ENCODE peak calls at places on chromosomes 16 and 17, in eight cellular contexts. F is tibial artery, U is neural progenitor cell, S is right lobe of liver, P is GM20000, C is transverse colon, M is Calu3, L is GM06990. J is an unnamed sample.

GRCh38 chr16:86477642-86478041 is 32.7 kb upstream of the FOXF1 start:
- DNase-seq in M (no peak), L (no peak), U (no peak), F (no peak), P (no peak), S (no peak), C (no peak), J (no peak)

GRCh38 chr16:70769131-70769530 is 31.8 kb downstream of the VAC14 start:
- DNase-seq in S (no peak), U (no peak), P (no peak), C (no peak), F (no peak), L (no peak), M (no peak), J (no peak)

GRCh38 chr16:66728804-66729203 is 22.6 kb downstream of the DYNC1LI2 start:
- DNase-seq in S (no peak), C (no peak), U (no peak), F (no peak), P (no peak), M (no peak), L (no peak), J (no peak)

GRCh38 chr16:27748868-27749546 is 199.1 kb downstream of the KATNIP start:
- DNase-seq in S (no peak), L (no peak), F (no peak), M (peak), U (peak), C (peak), P (peak), J (peak)

GRCh38 chr17:40069751-40070643 is 7.2 kb downstream of the THRA start:
- DNase-seq in L (no peak), U (no peak), F (no peak), M (peak), C (peak), S (no peak), P (peak), J (peak)

GRCh38 chr16:85379041-85380001 is 233.8 kb upstream of the GSE1 start:
- DNase-seq in F (no peak), C (no peak), L (no peak), S (no peak), M (no peak), U (no peak), P (no peak), J (no peak)

GRCh38 chr17:38898812-38899348 is 26.5 kb upstream of the LASP1NB start:
- DNase-seq in M (no peak), P (peak), S (no peak), C (peak), L (peak), U (no peak), F (no peak), J (no peak)

GRCh38 chr17:10325036-10325435 is 47.8 kb downstream of the MYH13 start:
- DNase-seq in L (no peak), M (no peak), U (no peak), C (no peak), F (no peak), P (no peak), S (no peak), J (no peak)

GRCh38 chr16:53743149-53743566 is 39.2 kb downstream of the FTO start:
- DNase-seq in S (no peak), L (no peak), F (no peak), P (no peak), C (peak), M (peak), U (peak), J (no peak)

DNA sequence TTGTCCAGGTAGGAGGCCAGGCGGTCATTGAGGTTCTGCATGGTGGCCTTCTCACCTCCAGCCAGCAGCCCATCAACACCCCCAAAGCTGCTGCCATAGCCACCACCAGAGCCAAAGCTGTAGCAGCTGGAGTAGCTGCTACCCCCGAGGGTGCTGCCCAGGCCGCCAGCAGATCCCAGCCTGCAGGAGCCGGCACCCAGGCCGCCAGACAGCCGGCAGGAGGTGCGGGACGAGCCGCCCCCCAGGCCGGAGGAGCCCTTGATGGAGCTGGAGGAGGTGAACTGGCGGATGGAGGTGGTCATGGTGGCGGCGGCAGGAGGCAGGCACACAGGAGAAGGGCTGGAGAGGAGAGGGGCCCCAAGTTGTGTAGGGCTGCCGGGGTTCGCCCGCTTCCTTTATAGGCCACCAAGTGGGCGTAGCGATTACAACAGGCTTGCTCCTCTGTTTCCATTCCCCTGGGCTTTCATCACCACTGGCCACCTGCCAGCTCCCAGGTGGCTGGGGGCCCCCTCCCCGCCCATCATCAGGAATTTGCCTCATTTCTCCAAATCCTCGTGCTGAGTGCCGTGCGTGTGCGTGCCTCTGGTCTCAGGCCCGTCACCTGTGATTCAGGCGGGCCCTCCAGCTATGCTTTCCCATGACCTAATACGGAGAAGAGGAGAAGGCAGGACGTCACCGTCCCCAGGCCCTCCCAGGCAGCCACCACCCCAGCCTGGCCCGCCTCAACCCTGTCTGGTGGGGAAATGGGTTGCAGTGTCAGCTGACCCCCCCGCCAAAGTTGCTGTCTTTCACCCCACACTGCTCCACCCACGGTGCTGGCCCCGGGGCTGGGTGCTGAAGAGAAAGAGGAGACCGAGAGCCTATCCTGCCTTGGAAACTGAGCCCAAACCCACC is at the start of gene KRT17:
- DNase-seq in L (no peak), P (no peak), S (peak), U (no peak), F (peak), M (peak), C (no peak), J (no peak)
- TF ChIP-seq CTCF in L (no peak), P (no peak), S (no peak), U (no peak), F (no peak), M (peak), C (no peak), J (no peak)

DNA sequence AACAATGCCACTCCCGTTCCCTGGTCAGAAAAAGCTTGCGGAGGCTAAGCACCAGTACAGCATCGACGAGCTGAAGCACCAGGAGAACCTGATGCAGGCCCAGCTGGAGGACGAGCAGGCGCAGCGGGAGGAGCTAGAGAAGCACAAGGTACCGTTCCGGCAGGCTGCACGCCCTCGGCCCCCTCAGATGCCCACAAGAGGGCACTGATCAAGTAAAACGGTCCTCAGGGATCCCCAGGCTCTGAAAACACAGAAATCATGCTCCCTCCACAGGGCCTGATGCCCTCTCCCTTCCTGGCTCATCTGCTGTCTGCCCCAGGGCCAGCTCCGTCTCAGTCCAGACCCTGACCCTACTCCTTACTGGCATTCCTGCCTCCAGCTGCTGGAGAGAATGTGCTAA is 21.6 kb downstream of the DRC3 start:
- DNase-seq in F (no peak), M (no peak), P (no peak), S (no peak), U (peak), L (no peak), C (no peak), J (no peak)
- TF ChIP-seq CTCF in F (no peak), M (no peak), P (no peak), S (peak), U (peak), L (peak), C (no peak), J (no peak)

GRCh38 chr17:80846932-80847331 is 144.7 kb upstream of the CHMP6 start:
- DNase-seq in F (peak), S (no peak), M (no peak), C (no peak), L (no peak), P (no peak), U (no peak), J (no peak)

GRCh38 chr17:80844418-80844990 is 147.1 kb upstream of the CHMP6 start:
- DNase-seq in P (no peak), S (peak), F (peak), C (no peak), L (no peak), U (no peak), M (no peak), J (no peak)

GRCh38 chr17:80847506-80848230 is 144.0 kb upstream of the CHMP6 start:
- DNase-seq in P (no peak), F (peak), S (no peak), M (no peak), L (no peak), C (peak), U (no peak), J (no peak)

GRCh38 chr17:80845121-80845862 is 146.3 kb upstream of the CHMP6 start:
- DNase-seq in L (no peak), M (no peak), U (no peak), C (no peak), S (no peak), F (peak), P (no peak), J (no peak)

GRCh38 chr17:80845863-80846671 is 145.6 kb upstream of the CHMP6 start:
- DNase-seq in F (peak), C (peak), M (no peak), L (peak), U (no peak), S (peak), P (no peak), J (no peak)
- TF ChIP-seq CTCF in F (no peak), C (no peak), M (no peak), L (peak), U (no peak), S (no peak), P (no peak), J (no peak)

GRCh38 chr17:57861737-57862409 is 12.0 kb upstream of the MRPS23 start:
- DNase-seq in U (peak), F (peak), M (peak), C (peak), L (no peak), P (no peak), S (no peak), J (peak)

GRCh38 chr17:57858838-57859237 is 9.0 kb upstream of the MRPS23 start:
- DNase-seq in M (no peak), C (no peak), P (no peak), L (no peak), S (no peak), U (no peak), F (no peak), J (no peak)

GRCh38 chr17:57861000-57861736 is 11.3 kb upstream of the MRPS23 start:
- DNase-seq in S (peak), M (peak), F (peak), L (no peak), P (no peak), U (peak), C (peak), J (peak)

GRCh38 chr17:57859601-57860413 is 10.0 kb upstream of the MRPS23 start:
- DNase-seq in C (no peak), P (no peak), L (no peak), F (no peak), M (no peak), U (no peak), S (no peak), J (peak)

DNA sequence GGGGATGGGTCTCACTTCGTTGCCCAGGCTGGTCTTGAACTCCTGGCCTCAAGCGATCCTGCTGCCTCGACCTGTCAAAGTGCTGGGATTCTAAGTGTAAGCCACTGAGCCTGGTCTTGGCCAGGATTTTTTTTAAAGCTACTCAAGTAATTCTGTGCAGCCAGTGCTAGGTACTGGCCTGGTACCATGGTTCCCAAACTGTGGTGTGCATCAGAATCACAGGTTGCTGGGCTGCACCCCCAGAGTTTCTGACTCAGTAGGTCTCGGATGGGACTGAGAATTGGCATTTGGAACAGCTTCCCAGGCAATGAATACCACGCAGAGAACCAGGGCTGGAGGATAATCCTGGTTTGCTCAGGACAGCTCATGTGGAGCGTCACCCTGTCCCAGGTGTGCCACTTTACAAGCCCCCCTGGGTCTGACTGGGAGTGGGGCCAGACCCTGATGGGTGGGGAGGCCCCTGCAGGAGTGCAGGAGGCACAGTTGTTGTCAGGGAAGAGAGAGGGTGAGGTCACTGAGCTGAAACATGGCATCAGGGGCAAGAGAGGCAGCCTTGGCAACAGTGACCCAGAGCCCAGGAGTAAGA is 10.7 kb upstream of the MRPS23 start:
- DNase-seq in C (no peak), M (no peak), P (no peak), S (no peak), L (no peak), U (no peak), F (no peak), J (no peak)
- TF ChIP-seq CTCF in C (no peak), M (no peak), P (no peak), S (no peak), L (no peak), U (no peak), F (no peak), J (no peak)

GRCh38 chr17:47066841-47067682 is 88.0 kb upstream of the RPRML start:
- DNase-seq in P (peak), S (peak), F (peak), M (peak), U (peak), L (peak), C (peak), J (peak)
- TF ChIP-seq CTCF in P (no peak), S (peak), F (peak), M (no peak), U (peak), L (peak), C (peak), J (peak)

GRCh38 chr17:1055751-1056645 is 59.1 kb downstream of the TIMM22 start:
- DNase-seq in F (no peak), L (no peak), S (peak), P (peak), C (peak), M (peak), U (peak), J (peak)
- TF ChIP-seq CTCF in F (peak), L (peak), S (peak), P (peak), C (peak), M (peak), U (peak), J (peak)

DNA sequence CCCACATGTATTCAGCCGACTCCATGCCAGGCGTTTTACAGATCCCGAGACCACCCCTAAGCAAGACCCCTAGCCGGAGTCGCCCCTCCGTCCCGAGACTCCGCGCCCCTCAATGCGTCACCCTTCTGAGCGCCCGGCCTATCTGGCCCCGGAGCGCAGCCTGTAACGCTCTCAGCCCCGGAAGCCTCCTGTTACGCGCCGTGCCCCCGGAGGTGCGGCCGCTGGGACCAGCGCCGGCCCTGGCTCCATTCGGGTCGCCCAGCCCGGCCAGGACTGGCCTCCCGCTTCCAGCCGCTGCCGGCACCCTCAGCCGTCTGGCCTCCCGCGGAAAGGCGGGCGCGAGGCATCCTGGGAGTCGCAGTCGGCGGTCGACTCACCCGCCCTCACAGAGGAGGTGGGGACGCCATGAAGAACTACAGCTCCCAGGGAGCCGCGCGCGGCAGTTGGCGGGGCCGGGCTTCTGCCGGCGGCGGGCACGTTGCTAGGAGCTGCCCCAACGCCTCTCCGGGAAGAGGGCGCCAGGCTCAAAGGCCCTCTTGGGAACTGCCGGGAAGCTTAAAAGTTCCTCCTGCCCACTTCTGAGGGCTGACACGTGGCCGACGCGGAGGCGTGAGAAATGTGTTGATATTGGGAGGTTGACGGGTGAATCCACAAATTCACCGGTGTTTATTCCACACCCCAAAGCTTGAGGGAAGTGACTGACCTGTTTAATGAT is at the start of gene FBF1:
- DNase-seq in F (peak), P (peak), S (peak), C (peak), M (peak), L (peak), U (peak), J (peak)
- TF ChIP-seq CTCF in F (peak), P (no peak), S (no peak), C (no peak), M (no peak), L (no peak), U (no peak), J (no peak)